ENCODE peak calls at places on chromosomes 4 and X, in four cellular contexts. E is neuronal stem cell, F is H9, Y is H1. W is an unnamed sample.

GRCh38 chrX:83966347-83966746 is 105.4 kb downstream of the CYLC1 start:
- DNase-seq in E (no peak), F (no peak), Y (no peak), W (no peak)

GRCh38 chrX:74506310-74507115 is 85.2 kb downstream of the SLC16A2 start:
- DNase-seq in E (no peak), F (no peak), Y (no peak), W (no peak)

GRCh38 chrX:47497274-47497673 is 14.3 kb upstream of the ZNF41 start:
- DNase-seq in E (no peak), F (no peak), Y (no peak), W (peak)

GRCh38 chr4:33606951-33607350 is 2637.4 kb downstream of the ARAP2 start:
- DNase-seq in E (no peak), F (no peak), Y (no peak), W (no peak)

GRCh38 chr4:102503831-102504786 is 3.0 kb downstream of the NFKB1 start:
- DNase-seq in E (no peak), F (no peak), Y (no peak), W (peak)

GRCh38 chrX:27391601-27392000 is 71.5 kb downstream of the PPP4R3C start:
- DNase-seq in E (no peak), F (no peak), Y (no peak), W (no peak)

GRCh38 chr4:83993774-83994173 is 457.9 kb downstream of the GPAT3 start:
- DNase-seq in E (no peak), F (peak), Y (peak), W (no peak)

GRCh38 chr4:152735302-152735917 is 44.1 kb downstream of the TIGD4 start:
- DNase-seq in E (no peak), F (no peak), Y (no peak), W (peak)

GRCh38 chr4:57190651-57191481 is 80.7 kb upstream of the IGFBP7 start:
- DNase-seq in E (peak), F (peak), Y (peak), W (peak)

GRCh38 chrX:39556056-39556455 is 541.7 kb downstream of the BCOR start:
- DNase-seq in E (no peak), F (peak), Y (no peak), W (no peak)

GRCh38 chr4:87717276-87718031 is 67.4 kb downstream of the DMP1 start:
- DNase-seq in E (no peak), F (no peak), Y (no peak), W (peak)

GRCh38 chr4:173258866-173259265 is 75.3 kb downstream of the HMGB2 start:
- DNase-seq in E (no peak), F (no peak), Y (no peak), W (no peak)

GRCh38 chrX:132463411-132463810 is 25.4 kb downstream of the MBNL3 start:
- DNase-seq in E (no peak), F (no peak), Y (no peak), W (no peak)

GRCh38 chr4:117965608-117966007 is 68.7 kb upstream of the NDST3 start:
- DNase-seq in E (no peak), F (no peak), Y (no peak), W (no peak)

GRCh38 chr4:10480616-10481015 is 23.4 kb upstream of the ZNF518B start:
- DNase-seq in E (no peak), F (no peak), Y (no peak), W (no peak)

GRCh38 chr4:11106769-11107168 is 321.9 kb downstream of the HS3ST1 start:
- DNase-seq in E (no peak), F (no peak), Y (no peak), W (peak)

GRCh38 chr4:166458756-166459155 is 585.7 kb downstream of the TLL1 start:
- DNase-seq in E (no peak), F (no peak), Y (no peak), W (no peak)

GRCh38 chrX:292900-293897 is 12.0 kb downstream of the PLCXD1 start:
- DNase-seq in E (no peak), F (no peak), Y (no peak), W (no peak)

GRCh38 chrX:13485167-13485566 is 84.2 kb upstream of the EGFL6 start:
- DNase-seq in E (no peak), F (no peak), Y (no peak), W (no peak)

GRCh38 chrX:103309860-103310591 is 764 bp downstream of the BEX2 start:
- DNase-seq in E (no peak), F (no peak), Y (no peak), W (no peak)

GRCh38 chrX:103311401-103311785 is 603 bp upstream of the BEX2 start:
- DNase-seq in E (no peak), F (no peak), Y (no peak), W (no peak)

DNA sequence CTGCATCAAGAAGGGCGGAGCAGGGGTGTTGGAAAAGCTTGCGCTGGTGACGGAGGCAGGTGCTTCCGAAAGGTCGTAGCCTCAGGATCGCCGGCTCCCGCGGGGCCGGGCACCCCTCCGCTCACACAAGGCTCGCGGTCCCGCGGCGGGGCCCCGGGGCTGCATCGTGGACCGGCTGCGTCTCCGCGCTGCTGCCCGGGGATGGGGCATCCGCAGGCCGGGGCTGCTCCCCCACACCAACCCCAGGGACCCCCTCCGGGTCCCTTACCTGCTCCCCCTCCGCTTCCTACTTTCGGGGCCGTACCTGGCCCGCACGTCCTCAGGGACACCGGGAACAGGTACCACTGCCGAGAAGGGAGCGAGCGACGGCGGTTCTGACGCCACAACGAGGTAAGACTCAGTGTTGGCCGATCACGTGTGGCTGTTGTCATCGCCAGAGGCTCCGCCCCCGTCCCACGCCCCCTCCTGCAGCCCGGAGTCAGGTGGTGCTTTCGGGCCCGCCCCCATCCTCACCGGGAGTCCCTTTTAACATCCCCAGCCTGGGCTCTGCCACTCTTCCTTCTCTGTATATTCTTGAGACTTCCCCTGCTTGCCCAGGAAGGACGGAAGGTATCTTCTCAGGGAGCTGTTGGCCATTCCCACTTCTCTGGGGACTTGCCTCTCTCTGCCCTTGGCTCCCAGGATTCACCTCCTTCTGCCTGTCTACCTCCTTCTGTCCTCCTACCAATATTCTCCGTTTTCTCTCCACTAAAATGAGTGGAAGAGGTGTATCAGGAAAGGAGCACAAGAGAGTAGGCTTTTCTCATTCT is at the start of gene BEX2:
- DNase-seq in E (peak), F (peak), Y (peak), W (peak)
- H4K91ac ChIP-seq in E (no peak), F (no peak), Y (no peak), W (no peak)

GRCh38 chr4:94714360-94714759 is 43.4 kb upstream of the BMPR1B start:
- DNase-seq in E (no peak), F (no peak), Y (no peak), W (peak)
- H3K9ac ChIP-seq in E (no peak), F (no peak), Y (no peak), W (peak)

GRCh38 chr4:8265171-8265929 is 4.2 kb upstream of the HTRA3 start:
- DNase-seq in E (no peak), F (no peak), Y (no peak), W (no peak)

GRCh38 chr4:8266088-8266487 is 3.5 kb upstream of the HTRA3 start:
- DNase-seq in E (no peak), F (no peak), Y (no peak), W (no peak)

GRCh38 chr4:8268211-8268610 is 1.3 kb upstream of the HTRA3 start:
- DNase-seq in E (no peak), F (no peak), Y (no peak), W (no peak)

GRCh38 chr4:8266508-8266907 is 3.0 kb upstream of the HTRA3 start:
- DNase-seq in E (no peak), F (no peak), Y (no peak), W (no peak)

DNA sequence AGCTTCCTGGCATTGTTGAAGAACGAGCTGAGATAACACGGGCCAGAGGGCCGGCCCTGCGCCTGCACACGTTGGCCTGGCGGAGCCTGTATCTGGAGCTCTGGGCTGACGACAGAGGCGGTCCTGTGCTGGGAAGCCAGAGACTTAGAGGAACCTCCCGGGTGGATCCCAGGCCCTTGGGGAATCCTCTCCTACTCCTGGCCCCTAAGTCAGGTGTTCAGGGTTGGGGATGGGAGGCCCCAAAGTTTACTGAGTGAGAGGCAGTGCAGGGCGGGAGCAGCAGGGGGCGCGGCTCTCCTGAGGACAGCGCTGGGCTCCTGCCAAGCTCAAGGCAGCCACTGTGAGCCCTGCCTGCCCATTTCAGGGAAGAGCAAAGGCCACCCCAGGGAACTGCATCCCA is 2.5 kb upstream of the HTRA3 start:
- DNase-seq in E (peak), F (peak), Y (peak), W (peak)
- H2BK12ac ChIP-seq in E (no peak), F (no peak), Y (no peak), W (no peak)

GRCh38 chr4:147366164-147366563 is 114.7 kb upstream of the EDNRA start:
- DNase-seq in E (no peak), F (no peak), Y (no peak), W (no peak)
- H4K91ac ChIP-seq in E (no peak), F (no peak), Y (no peak), W (no peak)

GRCh38 chr4:76622126-76622525 is 187.1 kb downstream of the SHROOM3 start:
- DNase-seq in E (no peak), F (no peak), Y (no peak), W (peak)

GRCh38 chr4:76623217-76624060 is 188.4 kb downstream of the SHROOM3 start:
- DNase-seq in E (no peak), F (no peak), Y (no peak), W (peak)

GRCh38 chr4:76622717-76623116 is 187.7 kb downstream of the SHROOM3 start:
- DNase-seq in E (no peak), F (no peak), Y (no peak), W (peak)

GRCh38 chr4:76624271-76624681 is 189.2 kb downstream of the SHROOM3 start:
- DNase-seq in E (peak), F (peak), Y (no peak), W (peak)

GRCh38 chr4:76620723-76621463 is 185.9 kb downstream of the SHROOM3 start:
- DNase-seq in E (no peak), F (no peak), Y (no peak), W (no peak)
- H3K9ac ChIP-seq in E (no peak), F (no peak), Y (no peak), W (no peak)

DNA sequence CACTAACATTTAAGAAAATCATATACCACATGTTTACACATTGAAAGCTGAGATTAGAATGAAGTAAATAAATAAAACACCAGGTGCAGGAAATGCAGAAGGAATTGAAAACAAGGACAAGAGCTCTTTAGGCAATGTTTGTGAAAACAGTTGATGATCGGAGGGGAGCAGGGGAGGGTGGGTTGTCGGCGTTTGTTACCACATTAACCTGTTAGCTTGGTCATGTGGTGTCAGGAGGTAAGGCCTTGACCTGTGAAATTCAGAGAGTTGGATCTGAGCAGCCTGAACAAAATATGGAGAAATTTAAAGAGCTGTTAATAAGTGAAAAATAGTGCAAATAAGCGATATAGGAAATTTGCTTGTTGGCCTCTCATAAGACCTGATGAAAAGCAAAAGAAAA is 759.9 kb downstream of the PDHA2 start:
- DNase-seq in E (no peak), F (no peak), Y (no peak), W (no peak)
- H2BK12ac ChIP-seq in E (no peak), F (no peak), Y (no peak), W (no peak)

GRCh38 chr4:25159837-25160713 is at the start of gene SEPSECS:
- DNase-seq in E (peak), F (peak), Y (peak), W (peak)
- H4K91ac ChIP-seq in E (no peak), F (no peak), Y (peak), W (peak)

W was measured in mesenchymal stem cell.